ENCODE peak calls at places on chromosomes 12 and 14, in seven cellular contexts. Z is stimulated activated CD8-positive, alpha-beta memory T cell treated with anti-CD3 and anti-CD28 coated beads, Interleukin-4, amount 100 ng/mL, for 24 hours; Y is NCI-H1092 treated with DMSO at 0.1 percent for 48 hours; A is GM06990; K is progenitor cell of endocrine pancreas; M is GF-D8; B is NCI-H1694. C is an unnamed sample.

GRCh38 chr12:131033886-131034482 is 80.3 kb downstream of the ADGRD1 start:
- DNase-seq in Z (no peak), Y (no peak), A (no peak), K (no peak), M (no peak), B (no peak), C (no peak)

GRCh38 chr14:52873694-52874093 is 77.2 kb downstream of the FERMT2 start:
- DNase-seq in Z (no peak), Y (no peak), A (no peak), K (no peak), M (no peak), B (no peak), C (no peak)

GRCh38 chr14:33596211-33597080 is 354.4 kb downstream of the EGLN3 start:
- DNase-seq in Z (no peak), Y (no peak), A (no peak), K (no peak), M (no peak), B (peak), C (no peak)

GRCh38 chr12:78101181-78101876 is 270.6 kb downstream of the NAV3 start:
- DNase-seq in Z (no peak), Y (no peak), A (no peak), K (no peak), M (no peak), B (no peak), C (no peak)

GRCh38 chr12:100793182-100793581 is 1.4 kb upstream of the ANO4 start:
- DNase-seq in Z (no peak), Y (no peak), A (no peak), K (no peak), M (no peak), B (no peak), C (no peak)

GRCh38 chr12:106519587-106519986 is 63.2 kb upstream of the RFX4 start:
- DNase-seq in Z (no peak), Y (no peak), A (no peak), K (no peak), M (no peak), B (no peak), C (no peak)

GRCh38 chr12:47085815-47086252 is 6.1 kb upstream of the AMIGO2 start:
- DNase-seq in Z (peak), Y (peak), A (no peak), K (no peak), M (no peak), B (no peak), C (no peak)

GRCh38 chr14:92323031-92323915 is at the start of gene SLC24A4:
- DNase-seq in Z (no peak), Y (no peak), A (peak), K (peak), M (no peak), B (peak), C (no peak)

GRCh38 chr14:92783813-92784431 is 10.2 kb upstream of the GOLGA5 start:
- DNase-seq in Z (no peak), Y (peak), A (peak), K (no peak), M (no peak), B (peak), C (peak)